ENCODE peak calls at places on chromosomes 12 and 14, in ten cellular contexts. O is GM12891; C is stimulated activated CD4-positive, alpha-beta T cell treated with anti-CD3 and anti-CD28 coated beads, Interleukin-4, amount 100 ng/mL, for 24 hours; E is neural progenitor cell; K is pancreas; S is RPMI7951; R is HAP-1; N is HuH-7.5; Y is NCI-H2081; X is substantia nigra. Q is an unnamed sample.

GRCh38 chr14:63855272-63855671 is 2.5 kb downstream of the SYNE2 start:
- DNase-seq in O (no peak), E (no peak), S (no peak), Y (no peak), X (no peak), C (no peak), R (no peak), K (no peak), N (no peak), Q (no peak)

GRCh38 chr12:103401421-103401820 is 94.3 kb downstream of the C12orf42 start:
- DNase-seq in E (no peak), R (no peak), K (no peak), C (no peak), O (no peak), Y (no peak), X (no peak), N (no peak), S (no peak), Q (no peak)

GRCh38 chr14:74610866-74611671 is 968 bp downstream of the LTBP2 start:
- DNase-seq in N (no peak), K (no peak), O (no peak), C (no peak), E (peak), X (no peak), R (no peak), S (no peak), Y (no peak), Q (no peak)

GRCh38 chr12:93080994-93081809 is 152.1 kb upstream of the EEA1 start:
- DNase-seq in R (peak), C (no peak), S (peak), N (no peak), X (no peak), E (peak), K (no peak), Y (no peak), O (no peak), Q (no peak)

GRCh38 chr12:104873374-104873773 is 84.7 kb downstream of the SLC41A2 start:
- DNase-seq in Y (no peak), R (no peak), K (no peak), N (no peak), X (no peak), O (no peak), E (no peak), S (peak), C (no peak), Q (no peak)

GRCh38 chr12:56247923-56248322 is 10.3 kb downstream of the ANKRD52 start:
- DNase-seq in C (no peak), K (no peak), R (no peak), O (no peak), E (no peak), X (no peak), S (no peak), N (no peak), Y (no peak), Q (no peak)

GRCh38 chr14:50659327-50659974 is 8.7 kb downstream of the SAV1 start:
- DNase-seq in S (no peak), E (no peak), X (no peak), Y (no peak), C (no peak), O (no peak), N (no peak), R (no peak), K (peak), Q (no peak)

GRCh38 chr12:6696690-6697583 is 3.7 kb downstream of the PIANP start:
- DNase-seq in O (peak), X (no peak), K (no peak), R (no peak), N (no peak), E (no peak), Y (no peak), S (no peak), C (no peak), Q (no peak)

GRCh38 chr12:71024827-71025226 is 104.3 kb upstream of the PTPRR start:
- DNase-seq in C (no peak), N (no peak), X (no peak), K (no peak), S (no peak), Y (no peak), O (no peak), R (no peak), E (no peak), Q (no peak)

GRCh38 chr14:28676481-28676880 is 90.1 kb upstream of the FOXG1 start:
- DNase-seq in N (no peak), O (no peak), X (no peak), Y (no peak), E (no peak), K (no peak), C (no peak), R (no peak), S (peak), Q (no peak)

GRCh38 chr14:36771256-36771655 is 109.6 kb downstream of the PAX9 start:
- DNase-seq in E (no peak), Y (no peak), R (no peak), S (no peak), X (no peak), N (no peak), K (no peak), C (no peak), O (no peak), Q (no peak)

GRCh38 chr12:108565976-108566375 is 3.6 kb downstream of the ISCU start:
- DNase-seq in E (no peak), N (no peak), K (peak), R (no peak), C (peak), X (peak), S (peak), O (no peak), Y (peak), Q (peak)

GRCh38 chr12:51631591-51631990 is 40.6 kb downstream of the SCN8A start:
- DNase-seq in N (no peak), Y (no peak), R (no peak), C (no peak), O (no peak), S (peak), X (no peak), K (no peak), E (no peak), Q (peak)

GRCh38 chr14:96260341-96260821 is 4.4 kb downstream of the BDKRB1 start:
- DNase-seq in Y (no peak), K (no peak), X (no peak), N (no peak), O (no peak), C (no peak), E (no peak), S (peak), R (no peak), Q (no peak)

GRCh38 chr12:23884909-23885308 is 64.6 kb downstream of the SOX5 start:
- DNase-seq in R (no peak), K (no peak), E (no peak), Y (no peak), C (no peak), O (no peak), S (no peak), X (no peak), N (no peak), Q (no peak)

GRCh38 chr14:70067810-70068209 is 120.9 kb downstream of the SLC8A3 start:
- DNase-seq in N (no peak), E (no peak), X (no peak), O (no peak), S (no peak), K (peak), C (no peak), R (no peak), Y (no peak), Q (no peak)

GRCh38 chr12:106342397-106343212 is 14.9 kb upstream of the POLR3B start:
- DNase-seq in K (peak), R (peak), N (no peak), Y (no peak), E (no peak), X (no peak), O (no peak), S (peak), C (no peak), Q (peak)

GRCh38 chr12:132393991-132394949 is 64.9 kb upstream of the GALNT9 start:
- DNase-seq in X (no peak), R (no peak), S (peak), N (no peak), C (peak), Y (no peak), O (no peak), E (no peak), K (no peak), Q (no peak)

Q was measured in pons.